ENCODE peak calls at places on chromosomes 1 and 21, in five cellular contexts. One of them, this sample, is unnamed.

GRCh38 chr21:38945536-38946245 is 140.0 kb downstream of the ETS2 start:
- DNase-seq in heart right ventricle: no peak
- DNase-seq in CD4-positive, CD25-positive, alpha-beta regulatory T cell: no peak
- DNase-seq in left lung: no peak
- DNase-seq in neural progenitor cell: peak; percentile 90
- DNase-seq in this sample: no peak

GRCh38 chr1:70617728-70618127 is 206.7 kb downstream of the CTH start:
- DNase-seq in left lung: no peak
- DNase-seq in CD4-positive, CD25-positive, alpha-beta regulatory T cell: no peak
- DNase-seq in heart right ventricle: no peak
- DNase-seq in neural progenitor cell: peak; percentile 18
- DNase-seq in this sample: no peak

GRCh38 chr1:102184477-102184876 is 187.8 kb upstream of the OLFM3 start:
- DNase-seq in left lung: no peak
- DNase-seq in neural progenitor cell: no peak
- DNase-seq in heart right ventricle: no peak
- DNase-seq in CD4-positive, CD25-positive, alpha-beta regulatory T cell: no peak
- DNase-seq in this sample: no peak

GRCh38 chr1:26706315-26706714 is 10.5 kb downstream of the ARID1A start:
- DNase-seq in heart right ventricle: no peak
- DNase-seq in CD4-positive, CD25-positive, alpha-beta regulatory T cell: no peak
- DNase-seq in left lung: no peak
- DNase-seq in neural progenitor cell: no peak
- DNase-seq in this sample: no peak

GRCh38 chr1:233614173-233614742 is 352 bp downstream of the KCNK1 start:
- DNase-seq in CD4-positive, CD25-positive, alpha-beta regulatory T cell: peak; percentile 19
- DNase-seq in left lung: peak; percentile 78
- DNase-seq in heart right ventricle: peak; percentile 31
- DNase-seq in neural progenitor cell: peak; percentile 55
- DNase-seq in this sample: peak; percentile 46

GRCh38 chr1:21268281-21269239 is 21.7 kb downstream of the ECE1 start:
- DNase-seq in CD4-positive, CD25-positive, alpha-beta regulatory T cell: no peak
- DNase-seq in heart right ventricle: peak; percentile 46
- DNase-seq in left lung: no peak
- DNase-seq in neural progenitor cell: no peak
- DNase-seq in this sample: no peak

GRCh38 chr1:59445040-59445439 is 148.1 kb downstream of the FGGY start:
- DNase-seq in neural progenitor cell: no peak
- DNase-seq in CD4-positive, CD25-positive, alpha-beta regulatory T cell: peak; percentile 18
- DNase-seq in left lung: no peak
- DNase-seq in heart right ventricle: no peak
- DNase-seq in this sample: peak; percentile 73

GRCh38 chr1:17630048-17630830 is 90.7 kb downstream of the ARHGEF10L start:
- DNase-seq in CD4-positive, CD25-positive, alpha-beta regulatory T cell: no peak
- DNase-seq in left lung: no peak
- DNase-seq in heart right ventricle: peak; percentile 61
- DNase-seq in neural progenitor cell: no peak
- DNase-seq in this sample: no peak

GRCh38 chr1:57845041-57845440 is 421.2 kb upstream of the DAB1 start:
- DNase-seq in left lung: no peak
- DNase-seq in neural progenitor cell: no peak
- DNase-seq in CD4-positive, CD25-positive, alpha-beta regulatory T cell: no peak
- DNase-seq in heart right ventricle: no peak
- DNase-seq in this sample: peak; percentile 98

GRCh38 chr1:70754711-70755110 is 292.9 kb downstream of the PTGER3 start:
- DNase-seq in neural progenitor cell: no peak
- DNase-seq in heart right ventricle: no peak
- DNase-seq in left lung: no peak
- DNase-seq in CD4-positive, CD25-positive, alpha-beta regulatory T cell: no peak
- DNase-seq in this sample: no peak

GRCh38 chr1:221712776-221713431 is 29.0 kb downstream of the DUSP10 start:
- DNase-seq in left lung: no peak
- DNase-seq in neural progenitor cell: no peak
- DNase-seq in heart right ventricle: peak; percentile 11
- DNase-seq in CD4-positive, CD25-positive, alpha-beta regulatory T cell: peak; percentile 93
- DNase-seq in this sample: no peak

GRCh38 chr1:44995467-44996238 is 9.3 kb upstream of the EIF2B3 start:
- DNase-seq in left lung: no peak
- DNase-seq in heart right ventricle: no peak
- DNase-seq in neural progenitor cell: no peak
- DNase-seq in CD4-positive, CD25-positive, alpha-beta regulatory T cell: no peak
- DNase-seq in this sample: no peak

GRCh38 chr1:234531181-234532132 is 52.5 kb upstream of the TARBP1 start:
- DNase-seq in heart right ventricle: peak; percentile 68
- DNase-seq in CD4-positive, CD25-positive, alpha-beta regulatory T cell: no peak
- DNase-seq in neural progenitor cell: peak; percentile 42
- DNase-seq in left lung: no peak
- DNase-seq in this sample: peak; percentile 59

GRCh38 chr1:185045793-185046441 is 559 bp downstream of the RNF2 start:
- DNase-seq in left lung: peak; percentile 87
- DNase-seq in CD4-positive, CD25-positive, alpha-beta regulatory T cell: peak; percentile 45
- DNase-seq in neural progenitor cell: peak; percentile 80
- DNase-seq in heart right ventricle: no peak
- DNase-seq in this sample: peak; percentile 15

GRCh38 chr1:193060938-193061337 is 1.5 kb downstream of the RO60 start:
- DNase-seq in neural progenitor cell: no peak
- DNase-seq in left lung: no peak
- DNase-seq in CD4-positive, CD25-positive, alpha-beta regulatory T cell: peak; percentile 22
- DNase-seq in heart right ventricle: no peak
- DNase-seq in this sample: no peak

GRCh38 chr1:54356680-54357147 is 49.5 kb downstream of the SSBP3 start:
- DNase-seq in neural progenitor cell: no peak
- DNase-seq in CD4-positive, CD25-positive, alpha-beta regulatory T cell: peak; percentile 67
- DNase-seq in left lung: no peak
- DNase-seq in heart right ventricle: no peak
- DNase-seq in this sample: no peak

GRCh38 chr1:55143686-55144085 is 71.5 kb downstream of the USP24 start:
- DNase-seq in heart right ventricle: no peak
- DNase-seq in neural progenitor cell: peak; percentile 51
- DNase-seq in left lung: no peak
- DNase-seq in CD4-positive, CD25-positive, alpha-beta regulatory T cell: peak; percentile 37
- DNase-seq in this sample: no peak

GRCh38 chr1:150018165-150018564 is 7.6 kb upstream of the OTUD7B start:
- DNase-seq in heart right ventricle: no peak
- DNase-seq in left lung: no peak
- DNase-seq in CD4-positive, CD25-positive, alpha-beta regulatory T cell: no peak
- DNase-seq in neural progenitor cell: no peak
- DNase-seq in this sample: no peak

GRCh38 chr1:2052096-2052569 is 1.9 kb downstream of the PRKCZ start:
- DNase-seq in neural progenitor cell: no peak
- DNase-seq in CD4-positive, CD25-positive, alpha-beta regulatory T cell: no peak
- DNase-seq in heart right ventricle: no peak
- DNase-seq in left lung: peak; percentile 67
- DNase-seq in this sample: no peak

DNA sequence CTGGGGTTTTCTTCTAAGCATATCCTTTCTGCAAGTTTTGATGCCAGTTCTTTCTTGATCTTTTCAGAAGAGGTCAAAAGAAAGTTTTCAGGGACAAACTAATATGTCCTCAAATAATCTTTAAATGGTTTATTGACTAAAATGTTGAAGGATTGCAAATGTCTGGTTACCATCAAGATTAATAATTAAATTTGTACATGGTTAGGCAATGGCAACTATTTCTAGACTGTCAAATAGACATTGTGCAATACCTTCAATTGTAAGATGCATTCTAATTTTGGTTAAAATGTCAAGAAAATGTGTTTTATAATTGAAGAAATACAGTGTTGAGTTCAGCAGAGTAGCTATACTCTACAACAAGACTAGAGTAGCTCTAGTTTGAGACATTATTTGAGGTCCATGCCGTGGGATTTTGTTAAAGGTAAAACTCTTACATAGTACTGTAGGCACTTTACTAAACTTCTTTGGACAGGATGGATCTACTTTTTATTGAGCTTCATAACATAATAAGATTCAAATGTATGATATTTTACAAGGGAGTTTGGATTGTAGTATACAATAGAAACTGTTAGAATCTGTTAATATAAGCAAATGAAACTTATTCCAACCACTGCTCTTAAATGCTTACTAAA is 22.6 kb downstream of the MAEL start:
- DNase-seq in heart right ventricle: no peak
- DNase-seq in left lung: no peak
- DNase-seq in neural progenitor cell: no peak
- DNase-seq in CD4-positive, CD25-positive, alpha-beta regulatory T cell: no peak
- DNase-seq in this sample: no peak
- H3K27me3 ChIP-seq in heart right ventricle: no peaks in the 10 kb centered on the region
- H3K27me3 ChIP-seq in left lung: no peaks in the 10 kb centered on the region
- H3K27me3 ChIP-seq in neural progenitor cell: no peaks in the 10 kb centered on the region
- H3K27me3 ChIP-seq in CD4-positive, CD25-positive, alpha-beta regulatory T cell: peaks cover 21% of the 10 kb centered on the region
- H3K27me3 ChIP-seq in this sample: no peaks in the 10 kb centered on the region

DNA sequence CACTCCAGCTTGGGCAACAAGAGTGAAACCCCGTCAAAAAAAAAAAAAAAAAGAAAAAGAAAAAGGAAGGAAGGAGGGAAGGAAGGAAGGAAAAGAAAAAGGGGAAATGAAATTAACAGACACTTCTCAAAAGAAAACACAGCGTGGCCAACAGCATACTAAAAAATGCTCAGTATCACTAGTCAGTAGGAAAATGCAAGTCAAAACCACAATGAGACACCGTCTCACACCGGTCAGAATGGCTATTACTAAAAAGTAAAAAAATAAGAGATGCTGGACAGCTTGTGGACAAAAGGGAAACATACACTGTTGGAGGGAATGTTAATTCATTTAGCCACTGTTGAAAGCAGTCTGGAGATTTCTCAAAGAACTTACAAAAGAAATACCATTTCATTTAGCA is 369.5 kb upstream of the BRINP3 start:
- DNase-seq in CD4-positive, CD25-positive, alpha-beta regulatory T cell: no peak
- DNase-seq in left lung: no peak
- DNase-seq in neural progenitor cell: no peak
- DNase-seq in heart right ventricle: no peak
- DNase-seq in this sample: no peak
- H3K36me3 ChIP-seq in CD4-positive, CD25-positive, alpha-beta regulatory T cell: no peaks in the 10 kb centered on the region
- H3K36me3 ChIP-seq in left lung: no peaks in the 10 kb centered on the region
- H3K36me3 ChIP-seq in neural progenitor cell: no peaks in the 10 kb centered on the region
- H3K36me3 ChIP-seq in heart right ventricle: no peaks in the 10 kb centered on the region
- H3K36me3 ChIP-seq in this sample: no peaks in the 10 kb centered on the region

GRCh38 chr1:155125946-155126493 is 1.7 kb upstream of the EFNA1 start:
- DNase-seq in left lung: peak; percentile 86
- DNase-seq in neural progenitor cell: peak; percentile 70
- DNase-seq in heart right ventricle: peak; percentile 61
- DNase-seq in CD4-positive, CD25-positive, alpha-beta regulatory T cell: no peak
- DNase-seq in this sample: no peak

GRCh38 chr1:155123801-155124200 is 3.9 kb upstream of the EFNA1 start:
- DNase-seq in left lung: no peak
- DNase-seq in neural progenitor cell: no peak
- DNase-seq in CD4-positive, CD25-positive, alpha-beta regulatory T cell: no peak
- DNase-seq in heart right ventricle: no peak
- DNase-seq in this sample: peak; percentile 58

GRCh38 chr1:155126494-155127104 is 1.1 kb upstream of the EFNA1 start:
- DNase-seq in neural progenitor cell: peak; percentile 63
- DNase-seq in heart right ventricle: peak; percentile 29
- DNase-seq in CD4-positive, CD25-positive, alpha-beta regulatory T cell: peak; percentile 61
- DNase-seq in left lung: peak; percentile 90
- DNase-seq in this sample: no peak

GRCh38 chr1:155125511-155125945 is 2.1 kb upstream of the EFNA1 start:
- DNase-seq in CD4-positive, CD25-positive, alpha-beta regulatory T cell: no peak
- DNase-seq in neural progenitor cell: peak; percentile 46
- DNase-seq in left lung: no peak
- DNase-seq in heart right ventricle: no peak
- DNase-seq in this sample: peak; percentile 84

GRCh38 chr1:155124503-155125463 is 2.9 kb upstream of the EFNA1 start:
- DNase-seq in heart right ventricle: no peak
- DNase-seq in CD4-positive, CD25-positive, alpha-beta regulatory T cell: no peak
- DNase-seq in neural progenitor cell: peak; percentile 40
- DNase-seq in left lung: no peak
- DNase-seq in this sample: peak; percentile 69
- H3K27me3 ChIP-seq in heart right ventricle: no peaks in the 10 kb centered on the region
- H3K27me3 ChIP-seq in CD4-positive, CD25-positive, alpha-beta regulatory T cell: peaks cover 9% of the 10 kb centered on the region
- H3K27me3 ChIP-seq in neural progenitor cell: peaks cover 97% of the 10 kb centered on the region
- H3K27me3 ChIP-seq in left lung: no peaks in the 10 kb centered on the region
- H3K27me3 ChIP-seq in this sample: no peaks in the 10 kb centered on the region

GRCh38 chr1:202942431-202942830 is 15.4 kb upstream of the KLHL12 start:
- DNase-seq in CD4-positive, CD25-positive, alpha-beta regulatory T cell: no peak
- DNase-seq in left lung: no peak
- DNase-seq in neural progenitor cell: no peak
- DNase-seq in heart right ventricle: no peak
- DNase-seq in this sample: no peak

GRCh38 chr1:202941372-202941771 is 14.3 kb upstream of the KLHL12 start:
- DNase-seq in neural progenitor cell: no peak
- DNase-seq in heart right ventricle: no peak
- DNase-seq in left lung: no peak
- DNase-seq in CD4-positive, CD25-positive, alpha-beta regulatory T cell: no peak
- DNase-seq in this sample: no peak

GRCh38 chr1:202940561-202940960 is 13.5 kb upstream of the KLHL12 start:
- DNase-seq in neural progenitor cell: no peak
- DNase-seq in CD4-positive, CD25-positive, alpha-beta regulatory T cell: no peak
- DNase-seq in left lung: no peak
- DNase-seq in heart right ventricle: no peak
- DNase-seq in this sample: peak; percentile 68

GRCh38 chr1:202945483-202945882 is 12.6 kb downstream of the ADIPOR1 start:
- DNase-seq in heart right ventricle: no peak
- DNase-seq in neural progenitor cell: no peak
- DNase-seq in left lung: no peak
- DNase-seq in CD4-positive, CD25-positive, alpha-beta regulatory T cell: no peak
- DNase-seq in this sample: no peak

GRCh38 chr1:202944438-202944921 is 13.6 kb downstream of the ADIPOR1 start:
- DNase-seq in heart right ventricle: no peak
- DNase-seq in neural progenitor cell: no peak
- DNase-seq in CD4-positive, CD25-positive, alpha-beta regulatory T cell: no peak
- DNase-seq in left lung: no peak
- DNase-seq in this sample: no peak
- H3K36me3 ChIP-seq in heart right ventricle: peaks cover 96% of the 10 kb centered on the region
- H3K36me3 ChIP-seq in neural progenitor cell: peaks cover 6% of the 10 kb centered on the region
- H3K36me3 ChIP-seq in CD4-positive, CD25-positive, alpha-beta regulatory T cell: peaks cover 81% of the 10 kb centered on the region
- H3K36me3 ChIP-seq in left lung: peaks cover 100% of the 10 kb centered on the region
- H3K36me3 ChIP-seq in this sample: peaks cover 28% of the 10 kb centered on the region

GRCh38 chr1:205575294-205575885 is 56.4 kb downstream of the ELK4 start:
- DNase-seq in heart right ventricle: no peak
- DNase-seq in CD4-positive, CD25-positive, alpha-beta regulatory T cell: no peak
- DNase-seq in neural progenitor cell: no peak
- DNase-seq in left lung: no peak
- DNase-seq in this sample: no peak
- H3K27me3 ChIP-seq in heart right ventricle: no peaks in the 10 kb centered on the region
- H3K27me3 ChIP-seq in CD4-positive, CD25-positive, alpha-beta regulatory T cell: peaks cover 8% of the 10 kb centered on the region
- H3K27me3 ChIP-seq in neural progenitor cell: peaks cover 66% of the 10 kb centered on the region
- H3K27me3 ChIP-seq in left lung: no peaks in the 10 kb centered on the region
- H3K27me3 ChIP-seq in this sample: peaks cover 35% of the 10 kb centered on the region

GRCh38 chr1:156910309-156910782 is 10.1 kb upstream of the LRRC71 start:
- DNase-seq in heart right ventricle: peak; percentile 48
- DNase-seq in neural progenitor cell: peak; percentile 80
- DNase-seq in left lung: peak; percentile 85
- DNase-seq in CD4-positive, CD25-positive, alpha-beta regulatory T cell: peak; percentile 51
- DNase-seq in this sample: no peak
- H3K36me3 ChIP-seq in heart right ventricle: peaks cover 87% of the 10 kb centered on the region
- H3K36me3 ChIP-seq in neural progenitor cell: no peaks in the 10 kb centered on the region
- H3K36me3 ChIP-seq in left lung: peaks cover 14% of the 10 kb centered on the region
- H3K36me3 ChIP-seq in CD4-positive, CD25-positive, alpha-beta regulatory T cell: no peaks in the 10 kb centered on the region
- H3K36me3 ChIP-seq in this sample: peaks cover 24% of the 10 kb centered on the region

DNA sequence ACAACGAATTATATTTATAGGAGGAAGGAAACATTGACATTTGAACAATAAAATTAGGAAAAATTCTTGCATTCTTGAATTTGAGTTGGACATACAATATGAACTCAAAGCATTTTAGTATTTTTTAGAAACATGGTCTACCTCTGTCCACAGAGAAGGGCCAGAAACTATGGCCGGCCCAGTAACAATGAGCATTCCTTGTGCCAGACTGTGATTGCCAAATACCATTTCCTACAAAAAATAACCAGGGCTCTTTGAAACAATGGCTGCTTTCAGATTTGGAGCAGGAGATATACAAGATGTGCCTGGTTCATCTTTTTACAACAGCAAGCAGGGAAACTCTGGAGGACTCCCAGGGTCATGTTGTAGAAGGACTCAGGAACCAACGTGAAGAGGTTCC is 38.4 kb downstream of the NOS1AP start:
- DNase-seq in left lung: no peak
- DNase-seq in CD4-positive, CD25-positive, alpha-beta regulatory T cell: no peak
- DNase-seq in neural progenitor cell: no peak
- DNase-seq in heart right ventricle: no peak
- DNase-seq in this sample: no peak
- H3K27me3 ChIP-seq in left lung: no peaks in the 10 kb centered on the region
- H3K27me3 ChIP-seq in CD4-positive, CD25-positive, alpha-beta regulatory T cell: peaks cover 5% of the 10 kb centered on the region
- H3K27me3 ChIP-seq in neural progenitor cell: no peaks in the 10 kb centered on the region
- H3K27me3 ChIP-seq in heart right ventricle: no peaks in the 10 kb centered on the region
- H3K27me3 ChIP-seq in this sample: no peaks in the 10 kb centered on the region